ENCODE peak calls at places on chromosome 1, in four cellular contexts. G is trophoblast cell, P is iPS-NIHi11, X is ELR. F is an unnamed sample.

GRCh38 chr1:221839794-221840395 is 98.0 kb upstream of the DUSP10 start:
- DNase-seq in G (peak; percentile 68), P (no peak), X (peak; percentile 98), F (peak; percentile 64)

GRCh38 chr1:161020573-161021167 is at the start of gene F11R:
- DNase-seq in G (peak; percentile 93), P (peak; percentile 69), X (peak; percentile 42), F (peak; percentile 85)

GRCh38 chr1:83773059-83773458 is 225.9 kb downstream of the TTLL7 start:
- DNase-seq in G (no peak), P (no peak), X (no peak), F (no peak)

GRCh38 chr1:5990913-5991783 is 1.1 kb downstream of the NPHP4 start:
- DNase-seq in G (peak; percentile 17), P (peak; percentile 87), X (peak; percentile 40), F (peak; percentile 95)

GRCh38 chr1:156387899-156388813 is 19.1 kb downstream of the RHBG start:
- DNase-seq in G (peak; percentile 66), P (peak; percentile 71), X (no peak), F (peak; percentile 82)

GRCh38 chr1:43009274-43009673 is 50.6 kb upstream of the SLC2A1 start:
- DNase-seq in G (no peak), P (no peak), X (no peak), F (peak; percentile 46)

GRCh38 chr1:178344513-178345077 is 152.2 kb downstream of the CLEC20A start:
- DNase-seq in G (peak; percentile 63), P (peak; percentile 36), X (peak; percentile 86), F (peak; percentile 67)

GRCh38 chr1:89823679-89824292 is 3.0 kb downstream of the LRRC8D start:
- DNase-seq in G (no peak), P (no peak), X (no peak), F (no peak)

GRCh38 chr1:204261746-204262505 is 48.1 kb upstream of the GOLT1A start:
- DNase-seq in G (no peak), P (no peak), X (peak; percentile 51), F (peak; percentile 93)

GRCh38 chr1:16239972-16240491 is 3.0 kb upstream of the CPLANE2 start:
- DNase-seq in G (no peak), P (no peak), X (no peak), F (no peak)

GRCh38 chr1:7375329-7375728 is 395.8 kb upstream of the VAMP3 start:
- DNase-seq in G (no peak), P (no peak), X (no peak), F (no peak)

GRCh38 chr1:93680121-93681094 is 1.2 kb downstream of the BCAR3 start:
- DNase-seq in G (peak; percentile 93), P (peak; percentile 89), X (peak; percentile 92), F (peak; percentile 97)